ENCODE peak calls at places on chromosomes 7 and 10, in ten cellular contexts. T is Panc1, K is HepG2, X is GM23338, C is upper lobe of left lung, I is breast epithelium, A is HCT116, Z is transverse colon, M is endothelial cell of umbilical vein, O is prostate gland. J is an unnamed sample. For H3K4me1, the result is how much of the 10 kb centered on the place peaks cover.

GRCh38 chr7:97576043-97576442 is 155.8 kb upstream of the TAC1 start:
- DNase-seq in Z (no peak), A (no peak), K (no peak), T (no peak), M (no peak), X (peak), I (no peak), O (no peak), C (no peak), J (no peak)

GRCh38 chr7:16814987-16815386 is 10.2 kb upstream of the AGR2 start:
- DNase-seq in K (no peak), A (no peak), X (no peak), O (no peak), Z (peak), M (no peak), T (no peak), I (no peak), C (no peak), J (no peak)

GRCh38 chr10:1240341-1240775 is 184.2 kb downstream of the WDR37 start:
- DNase-seq in T (no peak), M (no peak), X (peak), C (no peak), A (no peak), K (no peak), I (no peak), O (no peak), Z (peak), J (no peak)

GRCh38 chr10:21514808-21515580 is 10.5 kb downstream of the SKIDA1 start:
- DNase-seq in M (no peak), Z (no peak), T (no peak), K (no peak), I (no peak), X (no peak), C (no peak), O (no peak), A (no peak), J (no peak)

GRCh38 chr10:17237915-17238444 is 9.9 kb downstream of the VIM start:
- DNase-seq in A (no peak), C (no peak), I (no peak), K (no peak), X (no peak), M (peak), T (no peak), O (no peak), Z (no peak), J (no peak)

GRCh38 chr7:71625534-71625933 is 493.6 kb downstream of the GALNT17 start:
- DNase-seq in Z (no peak), X (no peak), O (no peak), K (no peak), C (no peak), I (no peak), T (no peak), A (no peak), M (no peak), J (no peak)

GRCh38 chr7:155424301-155425010 is 33.5 kb upstream of the EN2 start:
- DNase-seq in K (no peak), T (no peak), I (no peak), O (no peak), C (peak), A (no peak), Z (no peak), M (no peak), X (no peak), J (no peak)

GRCh38 chr10:77622822-77623410 is 14.7 kb downstream of the KCNMA1 start:
- DNase-seq in K (no peak), Z (no peak), T (no peak), I (no peak), A (no peak), X (no peak), M (no peak), C (no peak), O (no peak), J (no peak)

GRCh38 chr7:112752576-112752975 is 37.6 kb downstream of the TMEM168 start:
- DNase-seq in M (no peak), C (no peak), T (no peak), X (no peak), A (no peak), O (no peak), K (no peak), Z (no peak), I (no peak), J (no peak)

GRCh38 chr7:36966039-36966438 is 241.7 kb upstream of the AOAH start:
- DNase-seq in O (no peak), C (no peak), T (no peak), A (no peak), Z (no peak), M (peak), X (no peak), K (no peak), I (no peak), J (no peak)

GRCh38 chr7:91239171-91239604 is 25.0 kb upstream of the FZD1 start:
- DNase-seq in M (peak), I (no peak), Z (no peak), X (no peak), C (no peak), A (no peak), T (no peak), O (no peak), K (no peak), J (no peak)

GRCh38 chr10:89063465-89063864 is 72.9 kb downstream of the FAS start:
- DNase-seq in Z (no peak), O (no peak), M (no peak), C (no peak), T (no peak), X (no peak), K (no peak), A (no peak), I (no peak), J (no peak)

GRCh38 chr10:110394296-110394695 is 89.6 kb upstream of the SMNDC1 start:
- DNase-seq in M (no peak), Z (no peak), O (no peak), A (no peak), T (no peak), I (no peak), K (no peak), C (no peak), X (no peak), J (no peak)

GRCh38 chr10:124733566-124734245 is 10.5 kb downstream of the FAM53B start:
- DNase-seq in I (peak), Z (no peak), M (no peak), T (no peak), X (no peak), C (no peak), K (no peak), A (no peak), O (no peak), J (no peak)

GRCh38 chr7:127477285-127478039 is 85.0 kb upstream of the ZNF800 start:
- DNase-seq in M (no peak), Z (no peak), I (no peak), O (no peak), K (no peak), A (no peak), T (no peak), C (no peak), X (no peak), J (no peak)

GRCh38 chr10:3516626-3517255 is 268.3 kb downstream of the KLF6 start:
- DNase-seq in M (peak), T (no peak), X (no peak), Z (no peak), C (no peak), I (no peak), K (no peak), O (no peak), A (no peak), J (no peak)

GRCh38 chr7:5296627-5297226 is 14.0 kb downstream of the SLC29A4 start:
- DNase-seq in M (peak), Z (no peak), A (no peak), T (no peak), X (peak), C (peak), K (no peak), O (peak), I (no peak), J (no peak)

GRCh38 chr7:38185938-38186337 is 7.9 kb downstream of the STARD3NL start:
- DNase-seq in O (no peak), X (no peak), K (no peak), Z (no peak), M (no peak), T (no peak), C (no peak), I (no peak), A (no peak), J (no peak)

GRCh38 chr7:41164440-41164839 is 538.5 kb downstream of the INHBA start:
- DNase-seq in M (no peak), Z (no peak), X (no peak), I (no peak), A (no peak), C (no peak), T (no peak), K (no peak), O (no peak), J (no peak)

GRCh38 chr7:80279760-80280159 is 145.1 kb downstream of the GNAI1 start:
- DNase-seq in C (no peak), A (no peak), K (no peak), I (no peak), O (no peak), M (peak), Z (no peak), X (no peak), T (no peak), J (peak)

GRCh38 chr7:39951156-39951942 is 1.3 kb downstream of the CDK13 start:
- DNase-seq in T (no peak), Z (peak), O (peak), M (peak), A (no peak), K (peak), X (peak), C (peak), I (peak), J (peak)

GRCh38 chr7:14833707-14834106 is 68.8 kb downstream of the DGKB start:
- DNase-seq in A (no peak), X (peak), O (no peak), M (no peak), C (no peak), Z (no peak), K (no peak), I (no peak), T (no peak), J (no peak)

GRCh38 chr10:72637398-72637857 is 11.5 kb upstream of the MICU1 start:
- DNase-seq in I (no peak), A (no peak), T (no peak), M (peak), X (no peak), Z (peak), O (no peak), C (no peak), K (peak), J (peak)

GRCh38 chr10:97889461-97890265 is 40.0 kb downstream of the GOLGA7B start:
- DNase-seq in M (peak), T (no peak), A (peak), K (no peak), I (no peak), C (peak), X (peak), O (no peak), Z (no peak), J (no peak)

GRCh38 chr7:19698331-19698730 is 10.5 kb downstream of the POLR1F start:
- DNase-seq in Z (no peak), X (no peak), K (no peak), T (no peak), M (no peak), C (no peak), O (no peak), I (no peak), A (no peak), J (no peak)

GRCh38 chr10:112689327-112689726 is 242.3 kb downstream of the VTI1A start:
- DNase-seq in M (peak), C (no peak), A (peak), T (no peak), Z (peak), O (no peak), K (peak), I (no peak), X (peak), J (no peak)

GRCh38 chr10:84499846-84500245 is 171.5 kb downstream of the CCSER2 start:
- DNase-seq in M (peak), Z (no peak), C (no peak), I (no peak), K (no peak), O (no peak), X (peak), T (no peak), A (no peak), J (no peak)

GRCh38 chr10:104260775-104261115 is 6.1 kb downstream of the GSTO1 start:
- DNase-seq in K (no peak), I (no peak), O (no peak), C (no peak), M (peak), Z (no peak), A (no peak), X (no peak), T (no peak), J (no peak)

GRCh38 chr10:6274040-6274439 is 71.3 kb downstream of the PFKFB3 start:
- DNase-seq in I (no peak), K (peak), X (no peak), Z (no peak), C (no peak), A (no peak), M (no peak), O (no peak), T (no peak), J (no peak)

GRCh38 chr7:43693687-43694398 is 35.5 kb downstream of the COA1 start:
- DNase-seq in T (no peak), I (no peak), M (peak), C (no peak), O (no peak), Z (no peak), X (no peak), K (peak), A (peak), J (no peak)

GRCh38 chr7:116527521-116527920 is 2.7 kb downstream of the CAV1 start:
- DNase-seq in A (no peak), K (no peak), X (no peak), O (no peak), T (no peak), I (no peak), Z (no peak), M (peak), C (no peak), J (no peak)

GRCh38 chr10:93028881-93029280 is 31.7 kb upstream of the CYP26C1 start:
- DNase-seq in T (no peak), Z (no peak), X (no peak), A (peak), M (no peak), K (no peak), O (no peak), C (no peak), I (no peak), J (no peak)

GRCh38 chr10:107686095-107686494 is 521.6 kb upstream of the SORCS1 start:
- DNase-seq in A (no peak), O (no peak), C (no peak), M (no peak), Z (peak), X (no peak), K (no peak), T (no peak), I (no peak), J (no peak)

GRCh38 chr10:31940839-31941653 is 12.4 kb upstream of the ARHGAP12 start:
- DNase-seq in T (peak), Z (peak), O (peak), K (peak), M (peak), A (peak), I (no peak), X (no peak), C (no peak), J (no peak)

GRCh38 chr7:42858570-42858969 is 53.3 kb downstream of the C7orf25 start:
- DNase-seq in K (no peak), I (no peak), X (no peak), Z (no peak), O (no peak), M (no peak), A (no peak), T (no peak), C (no peak), J (no peak)

GRCh38 chr7:5557920-5558401 is 134.3 kb upstream of the TNRC18 start:
- DNase-seq in I (peak), T (no peak), M (no peak), Z (peak), A (no peak), C (peak), X (no peak), K (peak), O (peak), J (peak)

GRCh38 chr7:100132697-100133137 is 6.0 kb downstream of the MBLAC1 start:
- DNase-seq in M (peak), T (peak), X (peak), K (peak), C (no peak), A (no peak), I (no peak), O (peak), Z (peak), J (no peak)

GRCh38 chr10:26970667-26971066 is 109.9 kb upstream of the ABI1 start:
- DNase-seq in M (no peak), O (no peak), K (no peak), A (no peak), C (no peak), I (no peak), T (no peak), X (no peak), Z (no peak), J (no peak)

GRCh38 chr10:72044417-72045041 is 43.8 kb downstream of the SPOCK2 start:
- DNase-seq in C (peak), Z (no peak), X (no peak), M (peak), T (no peak), A (no peak), I (peak), K (peak), O (peak), J (peak)

GRCh38 chr7:93558705-93559614 is 15.6 kb downstream of the CALCR start:
- DNase-seq in Z (no peak), T (no peak), K (no peak), X (peak), C (no peak), A (no peak), O (no peak), I (no peak), M (no peak), J (no peak)

GRCh38 chr7:51065766-51066165 is 250.8 kb downstream of the COBL start:
- DNase-seq in M (no peak), A (no peak), O (no peak), C (no peak), Z (no peak), K (no peak), I (no peak), T (no peak), X (no peak), J (no peak)
- TF ChIP-seq POLR2AphosphoS5 in M (no peak), A (no peak), O (no peak), C (no peak), Z (no peak), K (no peak), I (no peak), T (no peak), X (no peak), J (no peak)

GRCh38 chr10:133009218-133009954 is 67.0 kb upstream of the CFAP46 start:
- DNase-seq in Z (peak), M (no peak), O (no peak), X (no peak), C (peak), I (peak), K (no peak), A (no peak), T (no peak), J (peak)
- H3K27ac ChIP-seq in Z (peak), M (no peak), O (no peak), X (no peak), C (peak), I (no peak), K (no peak), A (no peak), T (peak), J (peak)

GRCh38 chr7:153476166-153476565 is 576.0 kb upstream of the DPP6 start:
- DNase-seq in X (no peak), C (no peak), K (no peak), T (no peak), O (no peak), M (no peak), I (no peak), Z (no peak), A (no peak), J (no peak)

GRCh38 chr7:153470004-153470671 is 582.1 kb upstream of the DPP6 start:
- DNase-seq in C (no peak), M (no peak), A (no peak), K (no peak), O (no peak), Z (no peak), X (no peak), T (no peak), I (no peak), J (no peak)

GRCh38 chr7:153473189-153473588 is 579.0 kb upstream of the DPP6 start:
- DNase-seq in K (no peak), C (no peak), I (no peak), O (no peak), T (no peak), A (no peak), Z (no peak), M (no peak), X (no peak), J (no peak)

GRCh38 chr7:153475240-153475639 is 577.0 kb upstream of the DPP6 start:
- DNase-seq in O (no peak), X (no peak), Z (no peak), T (no peak), K (no peak), A (no peak), I (no peak), M (no peak), C (no peak), J (no peak)

DNA sequence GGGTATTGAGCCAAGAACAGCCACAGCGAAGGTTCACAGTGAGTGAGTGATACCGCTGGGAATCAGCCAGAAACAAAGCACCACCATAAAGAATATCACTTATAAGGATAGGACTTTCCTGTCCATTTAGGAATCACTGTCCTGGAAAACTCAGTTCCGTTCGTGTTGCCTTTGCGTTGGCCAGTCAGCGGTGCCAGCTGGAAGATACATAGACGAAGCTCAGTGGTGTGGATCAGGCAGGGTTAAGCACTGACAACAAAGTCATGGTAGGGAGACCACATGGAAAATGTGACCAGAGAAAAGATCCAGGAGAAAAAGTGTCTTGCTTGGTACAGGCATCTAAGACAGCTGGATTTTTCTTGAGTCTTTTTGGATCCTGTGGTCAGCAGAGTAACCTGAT is 579.7 kb upstream of the DPP6 start:
- DNase-seq in X (no peak), A (no peak), M (no peak), K (no peak), T (no peak), C (no peak), O (no peak), I (no peak), Z (no peak), J (no peak)
- H3K4me1 ChIP-seq in X (under half), A (under half), M (under half), K (under half), T (under half), C (under half), O (under half), I (under half), Z (under half), J (under half)

GRCh38 chr7:2655870-2656614 is 24.3 kb downstream of the TTYH3 start:
- DNase-seq in X (no peak), K (no peak), O (no peak), A (no peak), Z (no peak), C (peak), T (no peak), M (no peak), I (no peak), J (no peak)
- TF ChIP-seq POLR2AphosphoS5 in X (no peak), K (no peak), O (no peak), A (no peak), Z (no peak), C (no peak), T (no peak), M (no peak), I (no peak), J (no peak)

DNA sequence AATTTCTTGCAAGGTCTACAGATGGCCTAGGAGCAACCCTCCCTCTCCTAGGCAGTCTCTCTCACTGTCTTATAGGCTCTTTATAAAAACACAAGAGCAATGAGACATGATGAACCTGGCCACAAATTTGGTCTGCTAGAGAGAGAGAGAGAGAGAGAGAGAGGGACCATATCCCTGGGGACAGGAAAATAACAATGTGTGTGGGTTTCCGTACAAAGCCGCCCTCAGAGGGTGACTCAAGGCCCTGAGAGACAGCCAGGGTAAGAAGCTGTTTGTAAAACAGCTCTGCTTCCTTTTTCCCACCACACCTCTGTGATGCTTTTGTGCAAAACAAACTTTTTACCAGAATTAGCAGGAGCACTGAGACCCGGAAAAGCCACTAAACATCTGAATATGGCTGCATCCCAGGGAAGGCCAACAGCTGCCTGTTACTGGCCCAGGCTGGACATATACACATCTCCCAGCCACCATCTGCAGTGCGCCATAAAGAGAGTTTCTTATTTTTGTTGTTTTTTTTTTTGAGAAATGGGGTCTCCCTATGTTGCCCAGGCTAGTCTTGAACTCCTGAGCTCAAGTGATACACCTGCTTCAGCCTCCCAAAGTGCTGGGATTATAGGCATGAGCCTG is 18.4 kb downstream of the GIMAP5 start:
- DNase-seq in Z (no peak), X (no peak), C (no peak), I (no peak), A (no peak), K (no peak), O (no peak), M (peak), T (no peak), J (no peak)
- H3K27ac ChIP-seq in Z (peak), X (no peak), C (peak), I (peak), A (no peak), K (no peak), O (no peak), M (peak), T (no peak), J (no peak)

GRCh38 chr10:74012480-74012879 is 14.6 kb downstream of the VCL start:
- DNase-seq in K (no peak), T (no peak), A (no peak), M (no peak), C (no peak), Z (no peak), I (no peak), X (no peak), O (no peak), J (no peak)
- H3K4me1 ChIP-seq in K (under half), T (under half), A (under half), M (under half), C (under half), Z (under half), I (under half), X (under half), O (under half), J (half or more)